ENCODE peak calls at places on chromosomes 4 and X, in six cellular contexts. N is thoracic aorta, J is fibroblast of pulmonary artery, B is omental fat pad, C is nephron progenitor cell, K is neural progenitor cell. M is an unnamed sample.
A peak's percentile ranks its signal among the peaks of the same experiment; 100 is the strongest.

GRCh38 chr4:124030038-124030638 is 633.5 kb downstream of the SPRY1 start:
- DNase-seq in K (peak; percentile 20), N (no peak), J (no peak), B (no peak), C (no peak), M (no peak)

GRCh38 chr4:118112647-118113046 is 78.4 kb downstream of the NDST3 start:
- DNase-seq in B (no peak), J (no peak), K (no peak), N (no peak), C (no peak), M (no peak)

GRCh38 chr4:42519803-42520417 is 122.6 kb downstream of the SHISA3 start:
- DNase-seq in N (no peak), J (peak; percentile 77), C (peak; percentile 66), K (peak; percentile 68), B (peak; percentile 36), M (no peak)

GRCh38 chrX:110145854-110146253 is 142.9 kb downstream of the TMEM164 start:
- DNase-seq in K (no peak), N (no peak), J (peak; percentile 49), B (no peak), C (peak; percentile 37), M (no peak)

GRCh38 chrX:13427441-13428054 is 107.7 kb upstream of the ATXN3L start:
- DNase-seq in K (no peak), J (no peak), B (no peak), N (no peak), C (no peak), M (no peak)

GRCh38 chrX:23854945-23855344 is 52.8 kb downstream of the APOO start:
- DNase-seq in J (peak; percentile 56), K (no peak), B (no peak), N (no peak), C (no peak), M (no peak)

GRCh38 chr4:48815483-48815882 is 15.4 kb upstream of the OCIAD1 start:
- DNase-seq in K (no peak), B (no peak), J (no peak), N (no peak), C (no peak), M (no peak)

GRCh38 chr4:105146286-105147219 is at the start of gene TET2:
- DNase-seq in C (peak; percentile 73), J (peak; percentile 90), B (peak; percentile 28), K (peak; percentile 79), N (peak; percentile 51), M (no peak)

GRCh38 chr4:78292336-78292735 is 235.2 kb downstream of the FRAS1 start:
- DNase-seq in K (no peak), B (no peak), C (no peak), N (no peak), J (no peak), M (no peak)

GRCh38 chr4:185369729-185370128 is 26.0 kb downstream of the LRP2BP start:
- DNase-seq in K (no peak), B (no peak), J (peak; percentile 26), N (no peak), C (no peak), M (no peak)

GRCh38 chr4:72496119-72496518 is 72.9 kb downstream of the ADAMTS3 start:
- DNase-seq in N (no peak), J (no peak), B (no peak), C (no peak), K (no peak), M (no peak)

GRCh38 chr4:78642934-78643333 is 91.4 kb downstream of the ANXA3 start:
- DNase-seq in K (no peak), N (no peak), B (no peak), J (no peak), C (no peak), M (no peak)

GRCh38 chrX:114717921-114718320 is 134.0 kb downstream of the HTR2C start:
- DNase-seq in C (peak; percentile 66), J (no peak), N (no peak), K (peak; percentile 64), B (no peak), M (no peak)

GRCh38 chrX:130110379-130111219 is at the start of gene ELF4:
- DNase-seq in N (no peak), J (peak; percentile 59), B (no peak), K (peak; percentile 42), C (no peak), M (peak; percentile 43)

GRCh38 chr4:422587-422986 is 76.4 kb downstream of the ZNF721 start:
- DNase-seq in N (no peak), B (no peak), C (no peak), K (no peak), J (no peak), M (no peak)

GRCh38 chr4:170853422-170854021 is 763.8 kb upstream of the AADAT start:
- DNase-seq in J (peak; percentile 25), B (no peak), C (peak; percentile 72), K (peak; percentile 77), N (no peak), M (peak; percentile 19)

GRCh38 chr4:19478791-19479190 is 772.9 kb upstream of the SLIT2 start:
- DNase-seq in C (no peak), B (no peak), K (no peak), N (no peak), J (peak; percentile 15), M (no peak)

GRCh38 chr4:26441110-26441509 is 49.2 kb downstream of the CCKAR start:
- DNase-seq in C (no peak), K (no peak), N (no peak), B (no peak), J (peak; percentile 47), M (no peak)

GRCh38 chrX:150257348-150258175 is 105.6 kb upstream of the MAMLD1 start:
- DNase-seq in C (no peak), N (no peak), K (no peak), J (no peak), B (no peak), M (no peak)

GRCh38 chrX:22095306-22095705 is 63.2 kb downstream of the PHEX start:
- DNase-seq in N (no peak), K (peak; percentile 76), C (peak; percentile 4), B (no peak), J (peak; percentile 63), M (no peak)

GRCh38 chrX:78831523-78831922 is 84.0 kb downstream of the LPAR4 start:
- DNase-seq in N (no peak), J (no peak), B (no peak), K (no peak), C (no peak), M (no peak)

GRCh38 chr4:90078440-90078839 is 48.8 kb upstream of the CCSER1 start:
- DNase-seq in N (no peak), B (no peak), C (no peak), K (no peak), J (no peak), M (no peak)

GRCh38 chr4:1234296-1234695 is 14.6 kb downstream of the CTBP1 start:
- DNase-seq in B (no peak), J (no peak), N (no peak), C (no peak), K (no peak), M (no peak)

DNA sequence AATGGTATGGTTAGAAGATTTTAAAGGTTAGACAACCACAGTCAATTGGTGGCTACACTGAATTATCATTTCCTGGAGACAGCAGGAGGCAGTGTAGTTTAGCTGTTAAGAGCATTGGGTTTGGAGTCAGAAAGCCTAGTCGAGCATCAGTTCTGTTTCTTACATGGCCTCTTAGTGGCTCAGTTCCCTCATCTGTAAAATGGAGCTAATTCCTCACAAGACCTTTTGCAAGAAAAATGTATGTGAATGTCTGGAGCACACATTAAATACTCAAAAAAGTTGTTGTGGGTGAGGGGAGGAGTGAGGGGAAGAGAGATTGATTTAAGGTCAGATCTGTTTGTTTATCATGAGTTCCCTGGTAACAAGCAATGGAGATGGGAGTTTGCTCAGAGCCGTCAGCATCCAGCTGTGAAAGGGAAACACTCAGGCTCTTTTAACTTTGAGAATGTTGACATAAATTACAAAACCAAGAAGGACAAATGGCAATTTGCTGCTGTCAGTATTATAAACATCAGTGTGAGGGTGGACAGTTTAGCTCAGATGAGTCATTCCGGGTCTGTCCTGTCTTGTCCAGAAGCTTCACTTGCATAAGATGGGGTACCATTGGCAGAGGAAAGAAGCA is 98.2 kb upstream of the PGRMC2 start:
- DNase-seq in N (no peak), C (no peak), K (no peak), J (peak; percentile 51), B (no peak), M (no peak)
- TF ChIP-seq CTCF in N (no peak), C (no peak), K (peak; percentile 18), J (peak; percentile 16), B (no peak), M (no peak)

GRCh38 chr4:141107927-141108326 is 25.3 kb downstream of the RNF150 start:
- DNase-seq in J (no peak), C (no peak), K (no peak), B (no peak), N (no peak), M (no peak)

DNA sequence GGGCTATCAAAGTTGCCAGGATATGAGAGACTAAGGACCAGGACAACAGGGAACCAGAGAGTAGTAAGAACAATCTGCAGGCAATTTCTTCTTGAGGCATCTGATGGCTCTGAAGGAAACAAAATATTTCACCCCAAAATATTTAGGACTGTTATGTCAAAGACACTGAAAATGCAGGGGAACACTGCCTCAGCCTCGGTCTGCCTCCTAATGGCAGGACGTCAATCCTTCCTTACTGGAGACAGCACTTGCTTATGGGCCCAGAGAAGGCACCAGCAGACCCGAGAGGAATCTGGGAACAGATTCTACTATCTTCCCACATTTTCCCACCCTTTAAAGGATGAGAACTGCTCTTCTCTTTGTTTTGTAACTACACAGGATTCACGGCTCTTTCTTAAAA is 23.3 kb downstream of the RNF150 start:
- DNase-seq in K (peak; percentile 10), B (no peak), C (no peak), J (no peak), N (no peak), M (no peak)
- TF ChIP-seq CTCF in K (peak; percentile 15), B (no peak), C (no peak), J (no peak), N (no peak), M (no peak)

GRCh38 chrX:100650841-100651240 is 6.8 kb downstream of the SRPX2 start:
- DNase-seq in N (no peak), C (no peak), B (no peak), J (no peak), K (no peak), M (no peak)

GRCh38 chrX:100652266-100652665 is 8.3 kb downstream of the SRPX2 start:
- DNase-seq in N (no peak), B (no peak), K (no peak), C (no peak), J (no peak), M (no peak)

GRCh38 chrX:100658936-100659335 is 14.9 kb downstream of the SRPX2 start:
- DNase-seq in N (no peak), B (no peak), C (no peak), K (no peak), J (peak; percentile 27), M (no peak)

GRCh38 chrX:100649550-100650356 is 5.8 kb downstream of the SRPX2 start:
- DNase-seq in C (peak; percentile 21), N (no peak), J (peak; percentile 95), B (peak; percentile 59), K (peak; percentile 51), M (no peak)

DNA sequence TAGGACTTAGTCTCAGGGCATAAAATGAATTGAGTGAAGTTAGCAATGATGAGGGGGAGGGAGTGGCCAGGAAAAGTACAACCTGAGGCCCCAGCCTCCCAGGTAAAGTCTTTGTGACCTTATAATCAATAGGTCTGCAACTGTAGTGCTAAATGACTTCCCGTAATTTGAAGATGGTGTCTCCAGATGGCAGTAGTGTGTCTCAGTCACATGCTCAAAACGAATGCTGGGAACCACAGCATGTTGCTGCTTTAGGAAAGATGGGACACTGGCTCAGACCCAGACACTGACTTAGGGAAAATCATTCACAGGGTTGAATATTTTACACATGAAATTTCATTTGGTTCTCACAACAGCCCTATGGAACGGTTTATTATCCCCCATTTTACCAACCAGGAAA is 10.3 kb downstream of the SRPX2 start:
- DNase-seq in C (no peak), N (no peak), B (no peak), K (peak; percentile 9), J (peak; percentile 55), M (no peak)
- TF ChIP-seq CTCF in C (no peak), N (no peak), B (no peak), K (peak; percentile 28), J (peak; percentile 22), M (peak; percentile 13)

GRCh38 chrX:33339219-33339618 is 127.9 kb upstream of the DMD start:
- DNase-seq in J (peak; percentile 6), N (no peak), B (no peak), K (peak; percentile 8), C (no peak), M (no peak)
- TF ChIP-seq CTCF in J (no peak), N (no peak), B (no peak), K (no peak), C (no peak), M (no peak)

M was measured in D721Med.